ENCODE peak calls at places on chromosome 3, in five cellular contexts. K, X, B, N and M are unnamed samples.

GRCh38 chr3:54038391-54038790 is 84.0 kb upstream of the CACNA2D3 start:
- DNase-seq in K (no peak), X (no peak), B (no peak), N (no peak), M (no peak)

GRCh38 chr3:148077318-148077923 is 620.3 kb upstream of the AGTR1 start:
- DNase-seq in K (no peak), X (peak; percentile 28), B (no peak), N (no peak), M (no peak)

GRCh38 chr3:6438031-6438430 is 422.9 kb upstream of the GRM7 start:
- DNase-seq in K (no peak), X (no peak), B (no peak), N (no peak), M (no peak)

GRCh38 chr3:39434574-39434973 is 28.1 kb downstream of the RPSA start:
- DNase-seq in K (no peak), X (peak; percentile 27), B (no peak), N (no peak), M (no peak)

GRCh38 chr3:31170932-31171670 is 276.6 kb upstream of the GADL1 start:
- DNase-seq in K (no peak), X (peak; percentile 91), B (no peak), N (no peak), M (no peak)

GRCh38 chr3:193831495-193832455 is 238.8 kb downstream of the OPA1 start:
- DNase-seq in K (no peak), X (no peak), B (no peak), N (no peak), M (no peak)

GRCh38 chr3:193912621-193913178 is 223.2 kb upstream of the HES1 start:
- DNase-seq in K (no peak), X (no peak), B (no peak), N (no peak), M (no peak)

GRCh38 chr3:50503504-50503903 is at the start of gene CACNA2D2:
- DNase-seq in K (peak; percentile 66), X (no peak), B (peak; percentile 77), N (peak; percentile 88), M (peak; percentile 45)

GRCh38 chr3:102466001-102466400 is 31.2 kb downstream of the ZPLD1 start:
- DNase-seq in K (no peak), X (no peak), B (no peak), N (no peak), M (no peak)

GRCh38 chr3:2024713-2025112 is 74.0 kb upstream of the CNTN4 start:
- DNase-seq in K (no peak), X (no peak), B (no peak), N (no peak), M (no peak)

GRCh38 chr3:12659316-12660015 is 4.5 kb downstream of the RAF1 start:
- DNase-seq in K (no peak), X (no peak), B (no peak), N (no peak), M (no peak)

DNA sequence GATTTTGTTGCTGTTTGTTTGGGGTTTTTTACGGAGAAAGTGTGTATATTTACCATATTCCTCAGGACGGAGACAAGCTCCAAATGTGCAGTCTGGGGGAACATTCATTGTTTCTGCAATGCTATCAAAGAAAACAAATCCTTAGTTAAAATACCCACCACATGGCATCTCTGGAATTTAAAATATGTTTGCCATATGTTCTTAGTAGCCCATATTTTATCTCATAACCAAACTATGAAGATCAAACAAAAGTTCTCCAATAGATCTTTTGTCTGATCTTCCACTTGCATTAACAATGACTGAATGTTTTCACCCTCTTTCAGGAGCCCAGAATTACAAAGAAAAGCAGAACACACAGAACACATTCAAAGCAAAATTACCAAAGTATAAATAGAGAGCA is 35.3 kb downstream of the EFHB start:
- DNase-seq in K (no peak), X (peak; percentile 8), B (no peak), N (no peak), M (no peak)
- TF ChIP-seq CTCF in K (no peak), X (no peak), B (no peak), N (no peak), M (no peak)

GRCh38 chr3:132596816-132597433 is at the start of gene ACKR4:
- DNase-seq in K (no peak), X (no peak), B (no peak), N (no peak), M (no peak)

GRCh38 chr3:132598181-132598580 is 1.1 kb downstream of the ACKR4 start:
- DNase-seq in K (no peak), X (no peak), B (no peak), N (no peak), M (no peak)

GRCh38 chr3:132595036-132595435 is 2.0 kb upstream of the ACKR4 start:
- DNase-seq in K (no peak), X (peak; percentile 66), B (no peak), N (no peak), M (no peak)

GRCh38 chr3:132597660-132598059 is 590 bp downstream of the ACKR4 start:
- DNase-seq in K (no peak), X (no peak), B (no peak), N (no peak), M (no peak)

GRCh38 chr3:132596326-132596725 is 744 bp upstream of the ACKR4 start:
- DNase-seq in K (no peak), X (no peak), B (no peak), N (no peak), M (no peak)
- H3K4me1 ChIP-seq in K (no peaks in the 10 kb centered on the region), X (peaks cover 8% of the 10 kb centered on the region), B (peaks cover 14% of the 10 kb centered on the region), N (peaks cover 5% of the 10 kb centered on the region), M (no peaks in the 10 kb centered on the region)

GRCh38 chr3:194985031-194985578 is 285.9 kb downstream of the XXYLT1 start:
- DNase-seq in K (peak; percentile 87), X (peak; percentile 47), B (peak; percentile 78), N (peak; percentile 85), M (no peak)
- TF ChIP-seq CTCF in K (peak; percentile 27), X (peak; percentile 41), B (peak; percentile 40), N (peak; percentile 44), M (no peak)

GRCh38 chr3:71409352-71409751 is 174.2 kb downstream of the FOXP1 start:
- DNase-seq in K (no peak), X (no peak), B (no peak), N (no peak), M (no peak)
- H3K4me1 ChIP-seq in K (no peaks in the 10 kb centered on the region), X (no peaks in the 10 kb centered on the region), B (no peaks in the 10 kb centered on the region), N (no peaks in the 10 kb centered on the region), M (peaks cover 36% of the 10 kb centered on the region)

DNA sequence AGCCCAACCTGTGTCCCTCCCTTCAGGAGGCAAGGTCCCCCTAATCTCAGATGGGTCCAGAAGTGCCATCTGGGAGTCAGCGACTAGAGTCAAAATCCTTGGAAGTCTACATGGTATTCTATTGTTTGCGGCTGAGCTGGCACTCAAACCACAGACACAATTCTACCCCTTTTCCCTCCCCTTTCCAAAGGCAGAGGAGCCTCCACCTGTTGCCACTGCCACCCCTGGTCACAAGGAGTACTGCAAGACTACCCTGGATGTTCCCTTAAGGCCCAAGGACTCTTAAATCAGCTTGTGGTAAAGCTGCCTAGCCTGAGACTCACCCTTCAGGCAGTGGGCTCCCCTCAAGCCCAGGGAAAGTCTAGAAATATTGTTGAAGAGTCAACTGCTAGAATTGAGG is 4.3 kb upstream of the OR5H6 start:
- DNase-seq in K (no peak), X (no peak), B (no peak), N (no peak), M (no peak)
- TF ChIP-seq CTCF in K (no peak), X (no peak), B (no peak), N (no peak), M (no peak)

GRCh38 chr3:49462222-49462621 is 7.8 kb upstream of the DAG1 start:
- DNase-seq in K (no peak), X (peak; percentile 67), B (no peak), N (no peak), M (no peak)
- H3K4me1 ChIP-seq in K (peaks cover 10% of the 10 kb centered on the region), X (peaks cover 15% of the 10 kb centered on the region), B (peaks cover 15% of the 10 kb centered on the region), N (peaks cover 8% of the 10 kb centered on the region), M (no peaks in the 10 kb centered on the region)